ENCODE peak calls at places on chromosomes 11 and 22, in six cellular contexts. Z, W, P, G, D and H are unnamed samples.

GRCh38 chr11:120746836-120747609 is 235.5 kb downstream of the GRIK4 start:
- DNase-seq in W (no peak), P (peak; percentile 30), G (no peak), Z (no peak), D (no peak), H (peak; percentile 84)

GRCh38 chr22:47123006-47123826 is 360.8 kb downstream of the TBC1D22A start:
- DNase-seq in Z (no peak), W (no peak), G (no peak), D (no peak), P (no peak), H (peak; percentile 27)

GRCh38 chr11:43278302-43278956 is 33.4 kb upstream of the API5 start:
- DNase-seq in W (peak; percentile 45), Z (no peak), G (no peak), D (no peak), P (peak; percentile 59), H (no peak)

GRCh38 chr11:76152741-76153608 is 53.3 kb downstream of the WNT11 start:
- DNase-seq in Z (no peak), G (no peak), P (no peak), W (no peak), D (peak; percentile 58), H (no peak)

GRCh38 chr11:11324090-11324489 is 29.0 kb downstream of the CSNK2A3 start:
- DNase-seq in D (no peak), W (no peak), P (no peak), Z (no peak), G (no peak), H (no peak)

GRCh38 chr11:45859661-45860140 is 12.4 kb downstream of the CRY2 start:
- DNase-seq in G (peak; percentile 97), Z (no peak), W (peak; percentile 90), D (no peak), P (peak; percentile 87), H (peak; percentile 93)

GRCh38 chr22:39148727-39149535 is 3.5 kb downstream of the CBX7 start:
- DNase-seq in D (peak; percentile 71), W (peak; percentile 22), G (no peak), Z (no peak), P (peak; percentile 44), H (no peak)

GRCh38 chr11:90558328-90558865 is 335.5 kb upstream of the CHORDC1 start:
- DNase-seq in Z (no peak), W (peak; percentile 6), P (no peak), G (peak; percentile 39), D (no peak), H (no peak)

GRCh38 chr22:19824197-19825015 is 30.3 kb downstream of the GNB1L start:
- DNase-seq in W (peak; percentile 6), D (no peak), G (peak; percentile 74), Z (no peak), P (no peak), H (no peak)

GRCh38 chr22:20585640-20586402 is 78.4 kb downstream of the MED15 start:
- DNase-seq in D (no peak), W (no peak), Z (no peak), G (peak; percentile 58), P (no peak), H (peak; percentile 48)

GRCh38 chr11:117940736-117941135 is 11.5 kb upstream of the TMPRSS13 start:
- DNase-seq in Z (no peak), P (no peak), G (no peak), W (no peak), D (no peak), H (no peak)

GRCh38 chr11:86119062-86119461 is 50.2 kb upstream of the PICALM start:
- DNase-seq in W (no peak), Z (no peak), D (no peak), P (peak; percentile 15), G (no peak), H (no peak)

GRCh38 chr11:47886096-47886495 is 37.9 kb upstream of the NUP160 start:
- DNase-seq in Z (no peak), P (no peak), D (no peak), W (peak; percentile 28), G (peak; percentile 30), H (peak; percentile 6)

GRCh38 chr22:40803292-40803691 is 15.9 kb downstream of the SLC25A17 start:
- DNase-seq in W (no peak), D (no peak), P (no peak), Z (no peak), G (no peak), H (no peak)

GRCh38 chr11:118609380-118610219 is 2.2 kb downstream of the PHLDB1 start:
- DNase-seq in G (peak; percentile 83), D (peak; percentile 29), W (no peak), Z (no peak), P (no peak), H (no peak)

GRCh38 chr11:122676638-122677037 is 21.1 kb downstream of the UBASH3B start:
- DNase-seq in P (no peak), G (no peak), D (no peak), Z (no peak), W (no peak), H (no peak)

GRCh38 chr11:112113539-112114457 is 27.1 kb downstream of the SDHD start:
- DNase-seq in G (no peak), D (peak; percentile 33), P (peak; percentile 64), Z (peak; percentile 8), W (peak; percentile 65), H (peak; percentile 10)

GRCh38 chr22:20742764-20743163 is 31.1 kb upstream of the SERPIND1 start:
- DNase-seq in G (no peak), W (no peak), Z (no peak), D (no peak), P (no peak), H (no peak)

DNA sequence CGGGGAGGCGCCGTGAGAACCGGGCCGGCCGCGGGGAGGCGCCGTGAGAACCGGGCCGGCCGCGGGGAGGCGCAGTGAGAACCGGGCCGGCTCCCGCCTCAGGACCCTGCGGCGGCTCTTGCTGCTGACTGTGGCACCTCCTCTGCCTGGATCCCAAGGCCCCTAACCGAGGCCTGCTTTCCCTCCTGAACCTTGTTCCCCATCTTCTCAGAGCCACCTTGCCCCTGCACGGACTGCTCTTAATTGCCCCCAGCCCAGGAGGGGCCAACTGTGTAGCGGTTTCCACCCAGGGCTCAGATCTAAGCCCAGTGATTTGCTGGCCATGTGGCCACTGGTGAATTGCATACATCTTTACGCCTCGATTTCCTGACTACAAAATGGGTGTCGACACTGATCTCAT is 112.2 kb upstream of the B3GAT1 start:
- DNase-seq in P (no peak), Z (no peak), W (no peak), D (no peak), G (peak; percentile 39), H (no peak)
- H3K4me3 ChIP-seq in P (no peak overlapping the region), Z (no peak overlapping the region), W (no peak overlapping the region), D (no peak overlapping the region), G (no peak overlapping the region), H (no peak overlapping the region)

DNA sequence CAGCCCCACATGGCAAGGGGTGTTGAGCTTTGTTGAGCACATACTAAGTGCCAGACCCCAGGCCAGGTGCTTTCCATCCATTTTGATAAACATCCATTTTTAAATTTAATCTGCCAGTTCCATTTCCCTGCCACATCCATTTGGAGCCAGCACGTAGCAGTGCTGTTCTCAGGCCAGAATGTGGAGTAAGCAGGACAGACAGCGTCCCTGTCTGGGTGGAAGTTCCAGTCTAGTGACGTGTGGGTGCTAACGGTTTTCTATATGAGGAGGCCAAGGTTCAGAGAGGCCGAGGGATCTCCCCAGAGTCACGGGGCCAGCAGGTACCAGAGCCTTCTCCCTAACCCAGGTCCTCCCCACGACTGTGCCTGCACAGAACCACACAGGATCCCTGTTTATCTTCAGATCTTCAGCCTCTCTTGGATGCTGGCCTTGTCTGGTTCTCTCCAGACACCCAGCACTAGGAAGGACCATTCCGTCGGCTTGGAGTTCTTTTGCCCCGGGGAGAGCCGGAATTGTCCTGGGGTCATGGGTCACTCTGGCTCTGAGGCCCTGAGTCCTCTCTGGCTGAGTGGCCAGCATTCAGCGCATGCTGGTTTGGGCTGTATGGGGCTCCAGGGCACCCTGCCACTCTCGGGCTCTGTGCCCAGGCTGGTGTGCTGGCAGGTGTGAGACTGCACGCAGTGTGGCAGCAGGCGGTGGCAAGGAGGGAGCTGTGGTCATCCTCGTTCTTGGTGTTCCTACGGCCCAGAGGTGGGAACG is 63.6 kb upstream of the PPARA start:
- DNase-seq in W (no peak), G (peak; percentile 72), D (no peak), P (peak; percentile 70), Z (no peak), H (no peak)
- H3K4me3 ChIP-seq in W (no peak overlapping the region), G (no peak overlapping the region), D (no peak overlapping the region), P (peak overlapping the region; percentile 92), Z (no peak overlapping the region), H (no peak overlapping the region)

GRCh38 chr22:46084943-46085830 is 65.1 kb upstream of the PPARA start:
- DNase-seq in W (no peak), Z (no peak), G (peak; percentile 97), D (no peak), P (peak; percentile 74), H (peak; percentile 91)

GRCh38 chr22:46087816-46088277 is 62.5 kb upstream of the PPARA start:
- DNase-seq in Z (no peak), P (peak; percentile 94), W (peak; percentile 80), G (peak; percentile 97), D (no peak), H (peak; percentile 85)

GRCh38 chr22:46084376-46084775 is 66.0 kb upstream of the PPARA start:
- DNase-seq in D (no peak), G (peak; percentile 64), W (no peak), P (no peak), Z (no peak), H (no peak)

GRCh38 chr22:46087336-46087690 is 63.0 kb upstream of the PPARA start:
- DNase-seq in P (no peak), D (no peak), Z (no peak), G (no peak), W (no peak), H (no peak)

DNA sequence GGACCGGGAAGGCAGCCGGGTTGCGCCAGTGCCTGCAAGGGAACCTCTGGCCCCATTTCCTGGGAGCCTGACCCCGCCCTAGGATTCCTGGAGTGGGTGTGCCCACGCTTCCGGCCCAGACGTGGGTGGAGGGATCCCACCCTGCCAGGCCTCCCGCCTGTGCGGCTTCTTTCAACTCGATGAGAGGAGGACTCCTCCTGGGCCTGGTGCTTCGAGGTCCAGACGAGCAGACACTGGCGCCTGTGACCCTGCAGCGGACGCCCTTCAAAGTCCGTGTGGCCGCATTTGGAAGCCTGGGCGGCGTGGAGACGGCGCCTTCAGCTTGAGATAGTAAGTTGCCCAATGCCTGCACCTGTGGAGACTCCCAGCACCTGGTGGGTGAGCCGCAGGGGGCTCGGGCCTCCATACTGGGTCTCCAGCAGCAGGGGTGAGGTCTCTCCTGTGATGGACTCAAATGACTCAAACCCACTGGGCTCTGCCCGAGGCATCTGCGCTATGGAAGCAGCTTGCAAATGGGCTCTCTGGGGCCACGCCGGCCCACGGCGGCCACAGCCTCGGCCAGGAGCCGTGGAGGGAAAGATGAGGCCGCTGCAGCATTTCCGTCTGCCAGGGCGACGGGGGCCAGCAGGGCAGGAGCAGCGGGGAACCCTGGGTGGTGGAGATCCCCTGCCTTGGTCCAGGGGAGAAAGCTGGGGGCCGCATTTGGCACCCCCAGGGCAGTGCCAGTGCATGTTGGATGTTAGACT is 64.3 kb upstream of the PPARA start:
- DNase-seq in P (no peak), G (peak; percentile 95), W (no peak), Z (no peak), D (no peak), H (peak; percentile 81)
- H3K4me3 ChIP-seq in P (peak overlapping the region; percentile 92), G (no peak overlapping the region), W (no peak overlapping the region), Z (no peak overlapping the region), D (no peak overlapping the region), H (no peak overlapping the region)

DNA sequence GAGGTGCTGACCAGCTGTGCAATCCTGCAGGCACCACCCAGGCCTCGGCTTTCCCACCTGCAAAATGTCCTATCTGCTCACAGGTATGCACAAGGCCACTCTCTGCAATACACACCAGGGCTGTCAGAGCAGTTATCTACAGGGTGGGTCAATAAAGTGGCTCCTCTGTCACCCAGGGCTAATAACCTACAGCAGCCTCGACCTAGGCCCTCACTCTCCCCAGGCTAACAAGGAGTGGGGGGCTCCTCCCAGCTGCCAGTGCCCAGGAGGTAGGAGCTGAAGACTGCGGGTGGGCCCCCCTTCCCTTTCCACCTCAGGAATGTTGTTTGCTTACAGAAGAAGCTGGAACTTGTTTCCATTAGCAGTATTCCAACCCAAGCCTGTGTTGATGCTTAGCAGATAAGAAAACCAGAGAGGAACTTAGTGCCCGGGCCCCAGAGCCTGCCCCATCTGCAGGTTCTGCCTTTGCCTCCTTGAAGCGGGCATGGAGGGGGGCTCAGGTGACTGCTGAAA is 26.8 kb downstream of the MYH9 start:
- DNase-seq in P (no peak), G (peak; percentile 53), W (peak; percentile 66), Z (no peak), D (no peak), H (no peak)
- H3K4me3 ChIP-seq in P (no peak overlapping the region), G (no peak overlapping the region), W (no peak overlapping the region), Z (no peak overlapping the region), D (peak overlapping the region; percentile 7), H (no peak overlapping the region)